ENCODE peak calls at places on chromosomes 1 and 21, in nine cellular contexts. One of them, this sample, is unnamed.

GRCh38 chr1:224542783-224543440 is 73.2 kb upstream of the CNIH3 start:
- DNase-seq in IMR-90: peak
- DNase-seq in GM12864: no peak
- DNase-seq in neural progenitor cell: no peak
- DNase-seq in AG04449: peak
- DNase-seq in cardiac muscle cell: no peak
- DNase-seq in kidney epithelial cell: peak
- DNase-seq in astrocyte of the spinal cord: peak
- DNase-seq in HFF-Myc: peak
- DNase-seq in this sample: peak

GRCh38 chr1:208722592-208722991 is 478.4 kb upstream of the PLXNA2 start:
- DNase-seq in kidney epithelial cell: no peak
- DNase-seq in astrocyte of the spinal cord: no peak
- DNase-seq in neural progenitor cell: no peak
- DNase-seq in GM12864: no peak
- DNase-seq in HFF-Myc: no peak
- DNase-seq in cardiac muscle cell: no peak
- DNase-seq in IMR-90: no peak
- DNase-seq in AG04449: no peak
- DNase-seq in this sample: no peak

GRCh38 chr21:21046063-21046462 is 47.9 kb downstream of the NCAM2 start:
- DNase-seq in AG04449: no peak
- DNase-seq in neural progenitor cell: no peak
- DNase-seq in kidney epithelial cell: no peak
- DNase-seq in astrocyte of the spinal cord: no peak
- DNase-seq in HFF-Myc: no peak
- DNase-seq in GM12864: no peak
- DNase-seq in cardiac muscle cell: no peak
- DNase-seq in IMR-90: no peak
- DNase-seq in this sample: no peak

GRCh38 chr1:173057984-173058383 is 7.2 kb upstream of the TNFSF18 start:
- DNase-seq in IMR-90: no peak
- DNase-seq in AG04449: no peak
- DNase-seq in neural progenitor cell: no peak
- DNase-seq in HFF-Myc: no peak
- DNase-seq in GM12864: no peak
- DNase-seq in astrocyte of the spinal cord: no peak
- DNase-seq in cardiac muscle cell: no peak
- DNase-seq in kidney epithelial cell: no peak
- DNase-seq in this sample: no peak

GRCh38 chr1:41742219-41742618 is 176.5 kb downstream of the HIVEP3 start:
- DNase-seq in AG04449: peak
- DNase-seq in astrocyte of the spinal cord: peak
- DNase-seq in GM12864: no peak
- DNase-seq in HFF-Myc: no peak
- DNase-seq in kidney epithelial cell: peak
- DNase-seq in IMR-90: peak
- DNase-seq in neural progenitor cell: no peak
- DNase-seq in cardiac muscle cell: no peak
- DNase-seq in this sample: peak

GRCh38 chr1:237084399-237085077 is 42.6 kb downstream of the RYR2 start:
- DNase-seq in cardiac muscle cell: no peak
- DNase-seq in IMR-90: no peak
- DNase-seq in HFF-Myc: no peak
- DNase-seq in AG04449: no peak
- DNase-seq in neural progenitor cell: no peak
- DNase-seq in GM12864: no peak
- DNase-seq in astrocyte of the spinal cord: no peak
- DNase-seq in kidney epithelial cell: no peak
- DNase-seq in this sample: no peak

GRCh38 chr1:89602871-89603404 is 30.0 kb upstream of the LRRC8C start:
- DNase-seq in HFF-Myc: no peak
- DNase-seq in neural progenitor cell: no peak
- DNase-seq in astrocyte of the spinal cord: no peak
- DNase-seq in IMR-90: no peak
- DNase-seq in AG04449: no peak
- DNase-seq in cardiac muscle cell: no peak
- DNase-seq in kidney epithelial cell: no peak
- DNase-seq in GM12864: no peak
- DNase-seq in this sample: no peak

GRCh38 chr21:40200962-40201361 is 333.7 kb downstream of the PCP4 start:
- DNase-seq in kidney epithelial cell: no peak
- DNase-seq in neural progenitor cell: no peak
- DNase-seq in AG04449: no peak
- DNase-seq in IMR-90: no peak
- DNase-seq in GM12864: no peak
- DNase-seq in cardiac muscle cell: no peak
- DNase-seq in HFF-Myc: no peak
- DNase-seq in astrocyte of the spinal cord: no peak
- DNase-seq in this sample: no peak

GRCh38 chr1:206065547-206066143 is 12.7 kb downstream of the RHEX start:
- DNase-seq in kidney epithelial cell: no peak
- DNase-seq in cardiac muscle cell: no peak
- DNase-seq in HFF-Myc: no peak
- DNase-seq in IMR-90: no peak
- DNase-seq in neural progenitor cell: no peak
- DNase-seq in GM12864: no peak
- DNase-seq in AG04449: no peak
- DNase-seq in astrocyte of the spinal cord: no peak
- DNase-seq in this sample: no peak

GRCh38 chr1:206070627-206071304 is 17.8 kb downstream of the RHEX start:
- DNase-seq in IMR-90: no peak
- DNase-seq in HFF-Myc: no peak
- DNase-seq in GM12864: no peak
- DNase-seq in AG04449: no peak
- DNase-seq in kidney epithelial cell: no peak
- DNase-seq in cardiac muscle cell: no peak
- DNase-seq in neural progenitor cell: no peak
- DNase-seq in astrocyte of the spinal cord: no peak
- DNase-seq in this sample: no peak

GRCh38 chr1:206068314-206068713 is 15.3 kb downstream of the RHEX start:
- DNase-seq in GM12864: no peak
- DNase-seq in AG04449: no peak
- DNase-seq in IMR-90: no peak
- DNase-seq in astrocyte of the spinal cord: no peak
- DNase-seq in HFF-Myc: no peak
- DNase-seq in neural progenitor cell: no peak
- DNase-seq in kidney epithelial cell: no peak
- DNase-seq in cardiac muscle cell: no peak
- DNase-seq in this sample: no peak

GRCh38 chr1:206066479-206067171 is 13.7 kb downstream of the RHEX start:
- DNase-seq in cardiac muscle cell: peak
- DNase-seq in neural progenitor cell: no peak
- DNase-seq in kidney epithelial cell: no peak
- DNase-seq in IMR-90: no peak
- DNase-seq in HFF-Myc: no peak
- DNase-seq in GM12864: peak
- DNase-seq in AG04449: no peak
- DNase-seq in astrocyte of the spinal cord: no peak
- DNase-seq in this sample: peak

DNA sequence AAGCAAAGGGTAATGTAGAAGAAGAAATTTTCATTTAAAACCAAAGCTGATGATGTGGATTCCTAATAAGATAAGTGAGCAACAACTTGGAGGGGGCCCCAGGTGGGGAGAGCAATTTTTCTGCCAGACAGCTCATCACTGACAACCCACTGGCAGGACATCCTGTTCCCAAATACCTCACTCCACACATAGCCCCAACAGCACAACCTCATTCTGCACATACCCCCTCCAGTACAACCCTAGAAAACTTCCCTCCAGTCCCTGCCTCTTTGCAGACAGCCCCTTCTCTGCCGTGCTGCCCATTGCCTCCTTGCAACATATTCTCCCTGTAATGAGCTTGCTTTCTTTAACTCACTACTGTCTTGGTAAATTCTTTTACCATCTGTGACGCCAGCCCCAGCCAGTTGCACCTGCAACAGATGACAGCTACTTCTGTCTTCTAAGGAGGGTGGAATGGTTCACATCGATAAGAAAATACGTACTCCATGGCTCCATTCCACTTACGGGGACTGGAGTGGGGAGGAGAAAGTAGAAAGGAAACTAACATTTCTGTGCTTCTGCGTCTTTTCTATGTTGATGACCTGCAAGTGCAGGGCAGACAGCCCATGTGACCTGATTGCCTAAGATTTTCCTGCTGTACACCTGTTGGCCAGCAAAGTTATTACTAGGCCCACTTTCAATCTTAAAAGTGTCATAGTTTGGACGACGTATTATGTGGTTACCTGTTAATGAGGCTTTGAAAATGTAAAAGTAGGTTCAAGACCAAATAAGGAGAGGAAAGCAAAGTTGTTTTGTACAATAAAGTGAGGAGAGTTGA is 14.7 kb downstream of the RHEX start:
- DNase-seq in kidney epithelial cell: no peak
- DNase-seq in GM12864: no peak
- DNase-seq in astrocyte of the spinal cord: no peak
- DNase-seq in cardiac muscle cell: peak
- DNase-seq in HFF-Myc: no peak
- DNase-seq in AG04449: no peak
- DNase-seq in neural progenitor cell: no peak
- DNase-seq in IMR-90: no peak
- DNase-seq in this sample: peak
- H3K4me3 ChIP-seq in kidney epithelial cell: no peak
- H3K4me3 ChIP-seq in GM12864: no peak
- H3K4me3 ChIP-seq in astrocyte of the spinal cord: no peak
- H3K4me3 ChIP-seq in cardiac muscle cell: no peak
- H3K4me3 ChIP-seq in HFF-Myc: no peak
- H3K4me3 ChIP-seq in AG04449: no peak
- H3K4me3 ChIP-seq in neural progenitor cell: no peak
- H3K4me3 ChIP-seq in IMR-90: no peak
- H3K4me3 ChIP-seq in this sample: no peak

GRCh38 chr1:155940993-155941844 is at the start of gene RXFP4:
- DNase-seq in HFF-Myc: no peak
- DNase-seq in kidney epithelial cell: no peak
- DNase-seq in IMR-90: no peak
- DNase-seq in AG04449: no peak
- DNase-seq in cardiac muscle cell: no peak
- DNase-seq in GM12864: no peak
- DNase-seq in neural progenitor cell: no peak
- DNase-seq in astrocyte of the spinal cord: no peak
- DNase-seq in this sample: peak

GRCh38 chr1:155934933-155935590 is 849 bp upstream of the KHDC4 start:
- DNase-seq in kidney epithelial cell: no peak
- DNase-seq in AG04449: no peak
- DNase-seq in HFF-Myc: no peak
- DNase-seq in IMR-90: no peak
- DNase-seq in neural progenitor cell: no peak
- DNase-seq in GM12864: no peak
- DNase-seq in astrocyte of the spinal cord: no peak
- DNase-seq in cardiac muscle cell: no peak
- DNase-seq in this sample: no peak

GRCh38 chr1:155940531-155940992 is 876 bp upstream of the RXFP4 start:
- DNase-seq in IMR-90: peak
- DNase-seq in kidney epithelial cell: no peak
- DNase-seq in cardiac muscle cell: peak
- DNase-seq in astrocyte of the spinal cord: peak
- DNase-seq in HFF-Myc: peak
- DNase-seq in GM12864: no peak
- DNase-seq in neural progenitor cell: no peak
- DNase-seq in AG04449: no peak
- DNase-seq in this sample: peak

GRCh38 chr1:155941845-155942507 is 538 bp downstream of the RXFP4 start:
- DNase-seq in astrocyte of the spinal cord: no peak
- DNase-seq in AG04449: no peak
- DNase-seq in cardiac muscle cell: no peak
- DNase-seq in IMR-90: no peak
- DNase-seq in kidney epithelial cell: no peak
- DNase-seq in GM12864: no peak
- DNase-seq in HFF-Myc: no peak
- DNase-seq in neural progenitor cell: no peak
- DNase-seq in this sample: no peak

DNA sequence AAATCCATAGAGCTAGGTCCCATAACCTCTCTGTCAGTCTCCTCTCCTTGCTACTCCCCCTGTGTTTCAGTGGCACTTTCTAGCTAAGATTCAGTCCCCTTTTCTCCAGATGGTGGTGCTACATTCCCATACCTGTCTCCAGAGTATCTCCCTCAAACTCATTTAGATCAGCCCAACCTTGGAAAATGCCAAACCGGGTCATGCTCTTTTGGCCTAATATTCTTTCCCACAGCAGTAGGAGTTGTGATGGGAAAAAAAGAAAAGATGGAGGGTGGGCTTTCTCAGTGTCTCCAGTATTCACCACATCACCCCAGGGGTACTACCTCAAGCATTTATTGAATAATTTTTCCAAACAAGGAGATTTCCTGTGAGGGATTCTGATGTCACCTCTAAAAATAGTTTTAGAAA is 3.2 kb upstream of the RXFP4 start:
- DNase-seq in cardiac muscle cell: peak
- DNase-seq in IMR-90: peak
- DNase-seq in astrocyte of the spinal cord: peak
- DNase-seq in kidney epithelial cell: peak
- DNase-seq in neural progenitor cell: peak
- DNase-seq in AG04449: no peak
- DNase-seq in HFF-Myc: peak
- DNase-seq in GM12864: no peak
- DNase-seq in this sample: peak
- TF ChIP-seq CTCF in cardiac muscle cell: peak
- TF ChIP-seq CTCF in IMR-90: peak
- TF ChIP-seq CTCF in astrocyte of the spinal cord: peak
- TF ChIP-seq CTCF in kidney epithelial cell: peak
- TF ChIP-seq CTCF in neural progenitor cell: peak
- TF ChIP-seq CTCF in AG04449: peak
- TF ChIP-seq CTCF in HFF-Myc: peak
- TF ChIP-seq CTCF in GM12864: peak
- TF ChIP-seq CTCF in this sample: peak

GRCh38 chr1:32239790-32240139 is 7.3 kb upstream of the FAM167B start:
- DNase-seq in IMR-90: no peak
- DNase-seq in astrocyte of the spinal cord: no peak
- DNase-seq in neural progenitor cell: no peak
- DNase-seq in GM12864: no peak
- DNase-seq in cardiac muscle cell: peak
- DNase-seq in kidney epithelial cell: no peak
- DNase-seq in HFF-Myc: no peak
- DNase-seq in AG04449: no peak
- DNase-seq in this sample: no peak

GRCh38 chr1:32241011-32241763 is 5.8 kb upstream of the FAM167B start:
- DNase-seq in kidney epithelial cell: no peak
- DNase-seq in astrocyte of the spinal cord: peak
- DNase-seq in AG04449: no peak
- DNase-seq in GM12864: no peak
- DNase-seq in IMR-90: peak
- DNase-seq in cardiac muscle cell: peak
- DNase-seq in HFF-Myc: no peak
- DNase-seq in neural progenitor cell: peak
- DNase-seq in this sample: peak

GRCh38 chr1:32240140-32240951 is 6.7 kb upstream of the FAM167B start:
- DNase-seq in cardiac muscle cell: peak
- DNase-seq in neural progenitor cell: peak
- DNase-seq in IMR-90: peak
- DNase-seq in astrocyte of the spinal cord: peak
- DNase-seq in GM12864: no peak
- DNase-seq in kidney epithelial cell: no peak
- DNase-seq in HFF-Myc: no peak
- DNase-seq in AG04449: no peak
- DNase-seq in this sample: peak

GRCh38 chr1:32239335-32239734 is 7.7 kb upstream of the FAM167B start:
- DNase-seq in IMR-90: no peak
- DNase-seq in HFF-Myc: no peak
- DNase-seq in GM12864: no peak
- DNase-seq in cardiac muscle cell: no peak
- DNase-seq in AG04449: no peak
- DNase-seq in neural progenitor cell: peak
- DNase-seq in astrocyte of the spinal cord: no peak
- DNase-seq in kidney epithelial cell: no peak
- DNase-seq in this sample: no peak

GRCh38 chr1:32242341-32242851 is 4.6 kb upstream of the FAM167B start:
- DNase-seq in cardiac muscle cell: peak
- DNase-seq in IMR-90: no peak
- DNase-seq in kidney epithelial cell: no peak
- DNase-seq in HFF-Myc: no peak
- DNase-seq in astrocyte of the spinal cord: no peak
- DNase-seq in AG04449: no peak
- DNase-seq in neural progenitor cell: peak
- DNase-seq in GM12864: no peak
- DNase-seq in this sample: peak
- H3K4me3 ChIP-seq in cardiac muscle cell: no peak
- H3K4me3 ChIP-seq in IMR-90: no peak
- H3K4me3 ChIP-seq in kidney epithelial cell: no peak
- H3K4me3 ChIP-seq in HFF-Myc: no peak
- H3K4me3 ChIP-seq in astrocyte of the spinal cord: no peak
- H3K4me3 ChIP-seq in AG04449: no peak
- H3K4me3 ChIP-seq in neural progenitor cell: peak
- H3K4me3 ChIP-seq in GM12864: no peak
- H3K4me3 ChIP-seq in this sample: no peak

GRCh38 chr1:240073097-240073496 is 18.6 kb upstream of the FMN2 start:
- DNase-seq in AG04449: no peak
- DNase-seq in astrocyte of the spinal cord: no peak
- DNase-seq in cardiac muscle cell: no peak
- DNase-seq in IMR-90: no peak
- DNase-seq in GM12864: no peak
- DNase-seq in HFF-Myc: no peak
- DNase-seq in neural progenitor cell: peak
- DNase-seq in kidney epithelial cell: no peak
- DNase-seq in this sample: no peak
- TF ChIP-seq CTCF in AG04449: no peak
- TF ChIP-seq CTCF in astrocyte of the spinal cord: no peak
- TF ChIP-seq CTCF in cardiac muscle cell: no peak
- TF ChIP-seq CTCF in IMR-90: no peak
- TF ChIP-seq CTCF in GM12864: no peak
- TF ChIP-seq CTCF in HFF-Myc: no peak
- TF ChIP-seq CTCF in neural progenitor cell: no peak
- TF ChIP-seq CTCF in kidney epithelial cell: no peak
- TF ChIP-seq CTCF in this sample: no peak

This sample was measured in cardiac fibroblast.